ENCODE peak calls at places on chromosomes 3 and 15, in six cellular contexts. F, A, I, X, V and Q are unnamed samples.

GRCh38 chr3:128280466-128281455 is 127.5 kb downstream of the EEFSEC start:
- DNase-seq in X (no peak), F (no peak), I (no peak), V (no peak), A (no peak), Q (no peak)

GRCh38 chr3:45124379-45124778 is 21.8 kb downstream of the CDCP1 start:
- DNase-seq in V (no peak), F (peak; percentile 86), A (no peak), X (no peak), I (peak; percentile 94), Q (no peak)

GRCh38 chr15:40958146-40958545 is 4.9 kb downstream of the CHAC1 start:
- DNase-seq in I (no peak), X (no peak), F (no peak), V (no peak), A (no peak), Q (no peak)

GRCh38 chr3:16860234-16860633 is 24.5 kb upstream of the PLCL2 start:
- DNase-seq in I (no peak), F (no peak), V (no peak), A (no peak), X (no peak), Q (no peak)

GRCh38 chr3:44831241-44831640 is 30.5 kb upstream of the TMEM42 start:
- DNase-seq in I (no peak), V (no peak), F (no peak), A (no peak), X (no peak), Q (no peak)

GRCh38 chr3:188976407-188976806 is 195.4 kb upstream of the TPRG1 start:
- DNase-seq in X (no peak), I (no peak), V (no peak), A (no peak), F (no peak), Q (no peak)

GRCh38 chr3:30672959-30673358 is 66.6 kb downstream of the TGFBR2 start:
- DNase-seq in V (no peak), I (no peak), A (no peak), X (no peak), F (peak; percentile 62), Q (no peak)

GRCh38 chr15:57551717-57552677 is 39.7 kb upstream of the MYZAP start:
- DNase-seq in A (no peak), I (peak; percentile 90), V (no peak), F (peak; percentile 78), X (no peak), Q (no peak)

GRCh38 chr3:58824285-58824684 is 157.7 kb upstream of the FAM3D start:
- DNase-seq in V (no peak), A (peak; percentile 94), F (peak; percentile 79), X (no peak), I (peak; percentile 81), Q (peak; percentile 68)

GRCh38 chr3:72968280-72968679 is 28.3 kb upstream of the PPP4R2 start:
- DNase-seq in X (no peak), F (no peak), V (no peak), A (no peak), I (no peak), Q (no peak)

GRCh38 chr3:38137615-38138346 is 680 bp upstream of the MYD88 start:
- DNase-seq in A (peak; percentile 52), I (no peak), V (no peak), X (no peak), F (no peak), Q (peak; percentile 12)

GRCh38 chr3:44160818-44161217 is 80.9 kb upstream of the TOPAZ1 start:
- DNase-seq in V (no peak), X (no peak), I (no peak), A (no peak), F (no peak), Q (no peak)

GRCh38 chr3:169472259-169472900 is 191.1 kb downstream of the MECOM start:
- DNase-seq in V (no peak), I (no peak), X (no peak), A (no peak), F (no peak), Q (no peak)

GRCh38 chr3:181851063-181851462 is 139.3 kb downstream of the SOX2 start:
- DNase-seq in F (no peak), V (no peak), I (peak; percentile 79), A (no peak), X (no peak), Q (no peak)

GRCh38 chr3:160801386-160802118 is 45.5 kb downstream of the PPM1L start:
- DNase-seq in I (peak; percentile 33), F (peak; percentile 21), X (peak; percentile 6), A (peak; percentile 71), V (peak; percentile 4), Q (no peak)

GRCh38 chr15:77975332-77976119 is 102.0 kb downstream of the TBC1D2B start:
- DNase-seq in X (no peak), F (no peak), I (no peak), V (no peak), A (no peak), Q (no peak)

GRCh38 chr15:61656391-61656790 is 403.9 kb downstream of the VPS13C start:
- DNase-seq in V (no peak), F (no peak), X (no peak), A (no peak), I (no peak), Q (no peak)

GRCh38 chr3:61928020-61928419 is 366.6 kb downstream of the PTPRG start:
- DNase-seq in I (no peak), V (no peak), X (no peak), A (no peak), F (peak; percentile 18), Q (no peak)

GRCh38 chr3:178709047-178709446 is 172.8 kb downstream of the KCNMB2 start:
- DNase-seq in V (no peak), X (no peak), I (no peak), A (no peak), F (no peak), Q (no peak)

GRCh38 chr15:48781481-48782081 is 29.3 kb downstream of the CEP152 start:
- DNase-seq in F (no peak), X (no peak), I (peak; percentile 66), A (no peak), V (no peak), Q (no peak)

GRCh38 chr15:62849316-62850129 is 193.0 kb upstream of the TPM1 start:
- DNase-seq in V (no peak), A (no peak), I (no peak), F (peak; percentile 65), X (no peak), Q (no peak)

GRCh38 chr15:42218953-42219596 is 11.0 kb upstream of the VPS39 start:
- DNase-seq in F (no peak), X (peak; percentile 15), I (no peak), A (no peak), V (no peak), Q (no peak)

GRCh38 chr15:90845201-90845949 is 23.0 kb upstream of the FURIN start:
- DNase-seq in V (no peak), I (peak; percentile 86), X (peak; percentile 59), F (peak; percentile 79), A (no peak), Q (no peak)

DNA sequence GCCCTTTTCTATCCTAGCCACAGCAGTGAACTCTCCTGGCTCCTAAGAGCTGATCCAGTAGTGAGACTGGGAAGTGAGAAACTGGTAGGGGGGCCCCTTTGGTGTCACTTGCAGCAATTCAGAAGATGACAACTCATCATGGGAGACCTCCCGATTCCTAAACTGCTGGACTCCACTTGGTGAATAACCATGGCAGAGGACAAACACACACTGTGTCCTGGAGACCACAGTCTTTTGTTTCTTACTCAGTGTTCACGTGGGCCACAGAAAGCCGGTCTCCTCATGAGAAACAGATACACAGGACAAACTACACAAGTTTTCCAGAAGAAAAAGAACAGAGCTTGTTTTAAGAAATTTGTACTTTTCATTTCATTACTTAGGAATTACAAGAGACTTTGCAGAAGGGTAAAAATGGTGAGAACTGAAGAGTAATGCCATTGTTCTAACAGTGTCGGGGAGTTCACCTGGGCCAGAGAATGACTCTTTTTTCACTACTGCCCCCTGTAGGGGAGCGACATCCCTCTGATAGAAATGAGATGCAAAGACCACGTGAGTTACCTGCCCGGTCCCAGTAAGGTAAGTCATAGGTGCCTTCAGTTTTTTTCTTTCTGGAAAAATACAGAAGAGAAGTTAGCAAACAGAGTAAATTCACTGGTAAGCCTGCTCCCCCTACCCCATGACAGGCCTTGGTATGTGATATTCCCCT is 38.1 kb downstream of the ST3GAL6 start:
- DNase-seq in A (no peak), F (no peak), I (no peak), V (no peak), X (no peak), Q (no peak)
- TF ChIP-seq CTCF in A (no peak), F (no peak), I (peak; percentile 53), V (no peak), X (peak; percentile 17), Q (no peak)

GRCh38 chr15:66945842-66946241 is 119.6 kb upstream of the SMAD3 start:
- DNase-seq in A (no peak), V (no peak), X (no peak), I (peak; percentile 23), F (no peak), Q (no peak)
- TF ChIP-seq CTCF in A (no peak), V (no peak), X (no peak), I (no peak), F (no peak), Q (no peak)

GRCh38 chr3:165254812-165255211 is 58.6 kb upstream of the SLITRK3 start:
- DNase-seq in X (no peak), V (no peak), A (peak; percentile 19), I (peak; percentile 69), F (peak; percentile 51), Q (no peak)

GRCh38 chr3:165259518-165260193 is 63.5 kb upstream of the SLITRK3 start:
- DNase-seq in F (peak; percentile 37), A (no peak), V (no peak), I (peak; percentile 67), X (no peak), Q (no peak)

DNA sequence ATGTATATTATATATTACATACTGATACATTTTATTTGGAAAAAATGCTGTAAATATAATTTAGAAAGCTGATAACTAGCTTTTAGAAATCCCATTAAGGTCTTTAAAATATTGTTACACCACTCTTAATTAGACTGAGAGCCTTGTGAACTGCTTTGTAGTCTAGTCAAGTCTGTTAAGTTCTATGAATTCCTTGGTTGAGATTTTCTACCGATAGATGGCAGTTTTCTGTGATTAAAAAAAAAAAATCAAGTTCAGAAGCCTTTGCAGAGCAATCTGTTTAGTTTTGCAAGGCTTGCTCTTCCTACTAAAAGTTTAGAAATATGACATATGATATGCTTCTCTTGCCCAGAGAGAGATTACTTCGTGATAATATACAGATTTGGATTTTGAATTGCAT is 60.4 kb upstream of the SLITRK3 start:
- DNase-seq in V (no peak), F (peak; percentile 8), I (peak; percentile 31), A (no peak), X (no peak), Q (no peak)
- TF ChIP-seq CTCF in V (no peak), F (peak; percentile 20), I (peak; percentile 48), A (no peak), X (no peak), Q (no peak)

GRCh38 chr3:124282751-124283643 is 291.1 kb upstream of the ROPN1 start:
- DNase-seq in X (no peak), F (peak; percentile 81), A (no peak), V (no peak), I (peak; percentile 56), Q (no peak)

GRCh38 chr3:124277516-124277890 is 285.6 kb upstream of the ROPN1 start:
- DNase-seq in A (peak; percentile 57), I (no peak), F (peak; percentile 60), X (no peak), V (no peak), Q (no peak)

GRCh38 chr3:124276863-124277515 is 285.1 kb upstream of the ROPN1 start:
- DNase-seq in F (no peak), X (no peak), A (no peak), I (no peak), V (no peak), Q (no peak)

GRCh38 chr3:124283644-124284008 is 291.7 kb upstream of the ROPN1 start:
- DNase-seq in V (no peak), A (no peak), X (no peak), I (no peak), F (no peak), Q (no peak)

GRCh38 chr3:124281453-124282316 is 289.8 kb upstream of the ROPN1 start:
- DNase-seq in F (peak; percentile 64), V (no peak), X (no peak), A (peak; percentile 66), I (peak; percentile 74), Q (no peak)
- TF ChIP-seq CTCF in F (peak; percentile 64), V (no peak), X (peak; percentile 55), A (peak; percentile 19), I (peak; percentile 96), Q (peak; percentile 62)